ENCODE peak calls at places on chromosome 16, in four cellular contexts. J, Y, L and D are unnamed samples.

GRCh38 chr16:84823484-84823883 is 3.7 kb downstream of the CRISPLD2 start:
- DNase-seq in L (no peak), Y (peak), J (peak), D (peak)

GRCh38 chr16:27984121-27984520 is 79.4 kb downstream of the GSG1L start:
- DNase-seq in J (no peak), L (no peak), Y (no peak), D (no peak)

GRCh38 chr16:30985401-30986128 is 558 bp downstream of the HSD3B7 start:
- DNase-seq in L (peak), J (no peak), Y (peak), D (no peak)

GRCh38 chr16:82302007-82302733 is 132.1 kb upstream of the MPHOSPH6 start:
- DNase-seq in Y (no peak), L (no peak), J (no peak), D (no peak)

GRCh38 chr16:16857603-16858283 is 478.8 kb downstream of the NPIPA7 start:
- DNase-seq in L (no peak), J (no peak), Y (no peak), D (no peak)

GRCh38 chr16:17379121-17379571 is 91.6 kb downstream of the XYLT1 start:
- DNase-seq in Y (peak), L (peak), J (peak), D (peak)

GRCh38 chr16:65600046-65600445 is 478.2 kb upstream of the CDH11 start:
- DNase-seq in J (no peak), L (no peak), Y (no peak), D (no peak)

GRCh38 chr16:53773150-53773846 is 69.3 kb downstream of the FTO start:
- DNase-seq in Y (peak), L (peak), J (peak), D (peak)

GRCh38 chr16:85471469-85472431 is 141.4 kb upstream of the GSE1 start:
- DNase-seq in J (peak), L (no peak), Y (no peak), D (peak)

GRCh38 chr16:21704733-21705132 is 41.0 kb downstream of the OTOA start:
- DNase-seq in J (no peak), Y (no peak), L (no peak), D (no peak)

GRCh38 chr16:19804538-19805323 is 79.9 kb downstream of the GPRC5B start:
- DNase-seq in J (peak), L (peak), Y (no peak), D (peak)

GRCh38 chr16:87060026-87060986 is 256.9 kb downstream of the C16orf95 start:
- DNase-seq in Y (peak), J (peak), L (peak), D (peak)

GRCh38 chr16:1870365-1871082 is 1.4 kb downstream of the MEIOB start:
- DNase-seq in Y (peak), L (no peak), J (peak), D (peak)

GRCh38 chr16:85196976-85197375 is 84.7 kb upstream of the CIBAR2 start:
- DNase-seq in L (no peak), Y (no peak), J (no peak), D (no peak)

GRCh38 chr16:19737306-19737975 is 19.4 kb downstream of the IQCK start:
- DNase-seq in L (no peak), J (no peak), Y (no peak), D (no peak)

GRCh38 chr16:55283776-55284717 is 40.0 kb upstream of the IRX6 start:
- DNase-seq in L (no peak), Y (no peak), J (no peak), D (no peak)

GRCh38 chr16:49799172-49799571 is 56.7 kb downstream of the ZNF423 start:
- DNase-seq in Y (no peak), L (no peak), J (no peak), D (no peak)

GRCh38 chr16:65218348-65218747 is 96.5 kb upstream of the CDH11 start:
- DNase-seq in L (no peak), Y (no peak), J (no peak), D (no peak)

GRCh38 chr16:35908942-35909341 is 2449.5 kb downstream of the TP53TG3F start:
- DNase-seq in J (no peak), L (no peak), Y (no peak), D (no peak)

GRCh38 chr16:4578961-4579530 is 22.9 kb downstream of the C16orf96 start:
- DNase-seq in Y (no peak), L (no peak), J (no peak), D (no peak)

GRCh38 chr16:11346700-11347319 is 1.6 kb downstream of the RMI2 start:
- DNase-seq in Y (no peak), J (no peak), L (no peak), D (no peak)

GRCh38 chr16:11348737-11349598 is 3.7 kb downstream of the RMI2 start:
- DNase-seq in Y (no peak), J (no peak), L (no peak), D (no peak)

GRCh38 chr16:11342021-11342855 is 3.0 kb upstream of the RMI2 start:
- DNase-seq in J (no peak), Y (no peak), L (no peak), D (no peak)

GRCh38 chr16:11347831-11348230 is 2.6 kb downstream of the RMI2 start:
- DNase-seq in Y (no peak), J (no peak), L (no peak), D (no peak)

GRCh38 chr16:11345040-11345862 is at the start of gene RMI2:
- DNase-seq in L (peak), Y (peak), J (peak), D (peak)
- TF ChIP-seq CTCF in L (no peak), Y (no peak), J (no peak), D (no peak)

GRCh38 chr16:88533945-88534641 is 36.1 kb upstream of the ZC3H18 start:
- DNase-seq in Y (peak), L (peak), J (peak), D (peak)

GRCh38 chr16:88531931-88532433 is 38.2 kb upstream of the ZC3H18 start:
- DNase-seq in J (no peak), L (no peak), Y (no peak), D (no peak)

GRCh38 chr16:88534731-88535141 is 35.5 kb upstream of the ZC3H18 start:
- DNase-seq in J (peak), Y (peak), L (peak), D (peak)

GRCh38 chr16:88532434-88533241 is 37.6 kb upstream of the ZC3H18 start:
- DNase-seq in Y (no peak), L (no peak), J (no peak), D (no peak)

DNA sequence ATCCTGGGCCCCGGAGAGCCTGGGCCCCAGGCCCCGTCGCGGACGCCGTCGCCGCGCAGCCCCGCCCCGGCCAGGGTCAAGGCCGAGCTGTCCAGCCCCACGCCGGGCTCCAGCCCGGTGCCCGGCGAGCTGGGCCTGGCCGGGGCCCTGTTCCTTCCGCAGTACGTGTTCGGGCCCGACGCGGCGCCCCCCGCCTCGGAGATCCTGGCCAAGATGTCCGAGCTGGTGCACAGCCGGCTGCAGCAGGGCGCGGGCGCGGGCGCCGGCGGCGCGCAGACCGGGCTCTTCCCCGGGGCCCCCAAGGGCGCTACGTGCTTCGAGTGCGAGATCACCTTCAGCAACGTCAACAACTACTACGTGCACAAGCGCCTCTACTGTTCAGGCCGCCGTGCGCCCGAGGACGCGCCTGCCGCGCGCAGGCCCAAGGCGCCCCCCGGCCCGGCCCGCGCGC is 36.8 kb upstream of the ZC3H18 start:
- DNase-seq in L (no peak), J (peak), Y (peak), D (peak)
- H3K4me3 ChIP-seq in L (no peak), J (no peak), Y (no peak), D (no peak)

GRCh38 chr16:67226804-67227566 is at the start of gene TMEM208:
- DNase-seq in J (peak), Y (peak), L (peak), D (peak)
- TF ChIP-seq CTCF in J (peak), Y (no peak), L (no peak), D (no peak)

GRCh38 chr16:3173892-3174617 is 13.9 kb upstream of the OR1F1 start:
- DNase-seq in J (no peak), Y (no peak), L (no peak), D (peak)

GRCh38 chr16:3168706-3169105 is 19.3 kb upstream of the OR1F1 start:
- DNase-seq in L (no peak), J (no peak), Y (no peak), D (no peak)

GRCh38 chr16:3171181-3171854 is 16.7 kb upstream of the OR1F1 start:
- DNase-seq in J (no peak), Y (no peak), L (no peak), D (no peak)

GRCh38 chr16:3171855-3172593 is 16.0 kb upstream of the OR1F1 start:
- DNase-seq in L (no peak), Y (peak), J (no peak), D (peak)

DNA sequence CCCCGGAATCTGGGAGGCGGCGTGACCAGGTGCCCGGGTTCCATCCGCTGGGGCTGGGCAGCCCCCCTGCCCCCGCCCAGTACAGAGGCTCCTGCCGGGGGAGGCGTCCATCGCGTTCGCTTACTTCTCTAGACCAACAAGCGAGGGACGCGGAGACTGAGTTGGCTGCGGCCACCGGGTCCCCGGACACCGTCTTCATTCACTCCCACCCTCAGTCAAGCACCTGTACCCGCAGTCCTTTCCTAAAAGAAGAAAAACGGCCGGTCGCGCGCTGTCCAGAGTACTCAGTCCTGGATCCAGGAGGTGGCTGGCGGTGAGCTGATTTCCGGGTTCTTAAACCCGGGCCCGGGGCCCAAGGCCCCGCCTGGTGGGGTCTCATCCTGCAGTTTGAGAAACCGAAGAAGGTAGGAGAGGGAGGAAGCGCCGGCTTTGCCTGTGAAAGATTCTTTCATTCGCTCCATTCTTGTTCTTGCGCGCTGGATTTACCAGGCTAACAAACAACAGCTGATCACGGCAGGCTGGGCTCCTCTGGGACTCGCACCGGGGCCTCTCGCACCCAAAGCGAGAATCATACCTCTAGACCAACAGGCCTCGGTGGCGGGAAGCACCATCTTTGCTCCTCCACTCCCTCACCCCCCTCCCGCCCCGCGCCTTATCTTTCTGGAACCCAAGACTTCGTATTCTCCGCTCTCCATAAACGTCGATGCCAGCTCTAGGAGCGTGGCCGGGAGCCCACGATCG is 17.4 kb upstream of the OR1F1 start:
- DNase-seq in Y (no peak), L (no peak), J (no peak), D (no peak)
- H3K4me3 ChIP-seq in Y (peak), L (no peak), J (no peak), D (no peak)

DNA sequence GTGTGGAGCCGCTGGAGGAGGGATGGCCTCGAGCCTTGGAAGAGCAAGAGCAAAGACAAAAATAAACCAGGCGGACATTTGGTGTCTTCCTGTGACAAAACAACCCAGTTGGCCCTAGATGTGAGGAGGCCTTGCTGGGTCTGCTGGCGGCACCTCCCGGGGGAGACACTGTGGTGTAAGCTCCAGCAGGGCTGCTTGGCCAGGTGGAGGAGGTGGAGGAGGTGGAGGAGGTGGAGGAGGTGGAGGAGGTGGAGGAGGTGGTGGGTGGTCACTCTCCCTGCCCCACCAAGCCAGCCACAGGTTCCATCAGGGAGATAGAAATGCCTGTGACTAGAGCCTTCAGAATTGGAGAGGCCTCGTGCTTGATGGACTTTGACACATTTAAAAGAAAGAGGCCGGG is 32.1 kb downstream of the DBNDD1 start:
- DNase-seq in J (no peak), L (no peak), Y (no peak), D (no peak)
- TF ChIP-seq CTCF in J (no peak), L (no peak), Y (no peak), D (no peak)

GRCh38 chr16:23679986-23680336 is 1.3 kb downstream of the PLK1 start:
- DNase-seq in Y (no peak), L (no peak), J (no peak), D (no peak)
- H3K4me3 ChIP-seq in Y (peak), L (no peak), J (peak), D (peak)

GRCh38 chr16:88892065-88892464 is 25.6 kb upstream of the PABPN1L start:
- DNase-seq in J (no peak), Y (no peak), L (no peak), D (no peak)
- TF ChIP-seq CTCF in J (no peak), Y (no peak), L (no peak), D (no peak)

GRCh38 chr16:57532251-57532625 is 4.1 kb downstream of the CCDC102A start:
- DNase-seq in L (peak), J (no peak), Y (no peak), D (no peak)

GRCh38 chr16:57534337-57534880 is 2.0 kb downstream of the CCDC102A start:
- DNase-seq in L (peak), Y (no peak), J (no peak), D (no peak)

GRCh38 chr16:57531635-57532220 is 4.6 kb downstream of the CCDC102A start:
- DNase-seq in L (peak), J (no peak), Y (no peak), D (no peak)

GRCh38 chr16:57533618-57534336 is 2.6 kb downstream of the CCDC102A start:
- DNase-seq in J (no peak), Y (peak), L (peak), D (no peak)

GRCh38 chr16:57533366-57533617 is 3.1 kb downstream of the CCDC102A start:
- DNase-seq in J (no peak), L (peak), Y (no peak), D (no peak)
- H3K4me3 ChIP-seq in J (no peak), L (no peak), Y (no peak), D (no peak)